ENCODE peak calls at places on chromosomes 5 and 9, in seven cellular contexts. One of them, this sample, is unnamed.

GRCh38 chr9:33867747-33868429 is 50.9 kb downstream of the UBE2R2 start:
- DNase-seq in SK-N-SH: peak; percentile 12
- DNase-seq in K562: no peak
- DNase-seq in H1: peak; percentile 41
- DNase-seq in GM12878: no peak
- DNase-seq in HepG2: no peak
- DNase-seq in GM12892: no peak
- DNase-seq in this sample: no peak

GRCh38 chr9:970310-971002 is 6.0 kb upstream of the DMRT3 start:
- DNase-seq in GM12878: no peak
- DNase-seq in GM12892: no peak
- DNase-seq in SK-N-SH: no peak
- DNase-seq in K562: no peak
- DNase-seq in HepG2: no peak
- DNase-seq in H1: peak; percentile 75
- DNase-seq in this sample: no peak

GRCh38 chr5:7801898-7802614 is 48.9 kb downstream of the CFAP90 start:
- DNase-seq in GM12878: no peak
- DNase-seq in H1: no peak
- DNase-seq in SK-N-SH: no peak
- DNase-seq in K562: no peak
- DNase-seq in GM12892: no peak
- DNase-seq in HepG2: no peak
- DNase-seq in this sample: no peak

GRCh38 chr5:173641171-173641570 is 24.7 kb upstream of the BOD1 start:
- DNase-seq in SK-N-SH: no peak
- DNase-seq in K562: no peak
- DNase-seq in H1: no peak
- DNase-seq in GM12878: no peak
- DNase-seq in HepG2: no peak
- DNase-seq in GM12892: no peak
- DNase-seq in this sample: no peak

GRCh38 chr5:103315455-103315854 is 56.9 kb downstream of the MACIR start:
- DNase-seq in H1: no peak
- DNase-seq in HepG2: no peak
- DNase-seq in SK-N-SH: no peak
- DNase-seq in GM12878: no peak
- DNase-seq in GM12892: no peak
- DNase-seq in K562: no peak
- DNase-seq in this sample: no peak

GRCh38 chr9:7402704-7403389 is 396.7 kb downstream of the DMAC1 start:
- DNase-seq in K562: no peak
- DNase-seq in H1: no peak
- DNase-seq in GM12892: no peak
- DNase-seq in SK-N-SH: no peak
- DNase-seq in HepG2: no peak
- DNase-seq in GM12878: no peak
- DNase-seq in this sample: no peak

GRCh38 chr9:108636023-108636422 is 219.8 kb downstream of the ACTL7B start:
- DNase-seq in HepG2: no peak
- DNase-seq in SK-N-SH: no peak
- DNase-seq in K562: no peak
- DNase-seq in GM12878: no peak
- DNase-seq in H1: no peak
- DNase-seq in GM12892: no peak
- DNase-seq in this sample: no peak

GRCh38 chr5:31867219-31867618 is 228.3 kb downstream of the PDZD2 start:
- DNase-seq in K562: no peak
- DNase-seq in H1: no peak
- DNase-seq in HepG2: no peak
- DNase-seq in GM12878: no peak
- DNase-seq in SK-N-SH: no peak
- DNase-seq in GM12892: no peak
- DNase-seq in this sample: no peak

GRCh38 chr5:57332350-57332749 is 150.3 kb downstream of the ACTBL2 start:
- DNase-seq in H1: no peak
- DNase-seq in K562: no peak
- DNase-seq in HepG2: no peak
- DNase-seq in GM12878: no peak
- DNase-seq in SK-N-SH: no peak
- DNase-seq in GM12892: no peak
- DNase-seq in this sample: no peak

GRCh38 chr5:62124266-62124665 is 181.7 kb upstream of the KIF2A start:
- DNase-seq in K562: no peak
- DNase-seq in GM12892: no peak
- DNase-seq in H1: no peak
- DNase-seq in HepG2: no peak
- DNase-seq in SK-N-SH: no peak
- DNase-seq in GM12878: no peak
- DNase-seq in this sample: no peak

GRCh38 chr5:14269395-14269794 is 126.3 kb downstream of the TRIO start:
- DNase-seq in GM12878: no peak
- DNase-seq in HepG2: no peak
- DNase-seq in GM12892: no peak
- DNase-seq in K562: no peak
- DNase-seq in H1: no peak
- DNase-seq in SK-N-SH: no peak
- DNase-seq in this sample: no peak

GRCh38 chr5:44236040-44236439 is 153.2 kb downstream of the FGF10 start:
- DNase-seq in GM12878: no peak
- DNase-seq in GM12892: no peak
- DNase-seq in HepG2: no peak
- DNase-seq in K562: no peak
- DNase-seq in SK-N-SH: no peak
- DNase-seq in H1: no peak
- DNase-seq in this sample: no peak

GRCh38 chr5:89733772-89734171 is 675.8 kb downstream of the CETN3 start:
- DNase-seq in GM12878: no peak
- DNase-seq in GM12892: no peak
- DNase-seq in H1: no peak
- DNase-seq in K562: no peak
- DNase-seq in HepG2: no peak
- DNase-seq in SK-N-SH: no peak
- DNase-seq in this sample: no peak

GRCh38 chr5:68315679-68316271 is 100.2 kb downstream of the PIK3R1 start:
- DNase-seq in H1: no peak
- DNase-seq in GM12892: peak; percentile 31
- DNase-seq in HepG2: no peak
- DNase-seq in GM12878: peak; percentile 55
- DNase-seq in SK-N-SH: no peak
- DNase-seq in K562: no peak
- DNase-seq in this sample: peak; percentile 36

GRCh38 chr9:21710792-21711191 is 91.6 kb upstream of the MTAP start:
- DNase-seq in SK-N-SH: no peak
- DNase-seq in GM12892: no peak
- DNase-seq in H1: no peak
- DNase-seq in K562: no peak
- DNase-seq in GM12878: no peak
- DNase-seq in HepG2: no peak
- DNase-seq in this sample: no peak

GRCh38 chr5:33549982-33550567 is 109.3 kb downstream of the TARS1 start:
- DNase-seq in H1: no peak
- DNase-seq in K562: peak; percentile 13
- DNase-seq in GM12878: no peak
- DNase-seq in GM12892: no peak
- DNase-seq in HepG2: no peak
- DNase-seq in SK-N-SH: no peak
- DNase-seq in this sample: no peak

GRCh38 chr5:176364765-176365662 is at the start of gene ARL10:
- DNase-seq in K562: no peak
- DNase-seq in HepG2: no peak
- DNase-seq in GM12878: no peak
- DNase-seq in GM12892: peak; percentile 69
- DNase-seq in H1: peak; percentile 72
- DNase-seq in SK-N-SH: peak; percentile 91
- DNase-seq in this sample: peak; percentile 63

GRCh38 chr9:114180701-114181582 is 25.6 kb downstream of the COL27A1 start:
- DNase-seq in GM12892: no peak
- DNase-seq in SK-N-SH: no peak
- DNase-seq in K562: no peak
- DNase-seq in HepG2: no peak
- DNase-seq in GM12878: no peak
- DNase-seq in H1: no peak
- DNase-seq in this sample: no peak

GRCh38 chr9:106405871-106406435 is 457.0 kb upstream of the ZNF462 start:
- DNase-seq in GM12878: no peak
- DNase-seq in H1: no peak
- DNase-seq in HepG2: no peak
- DNase-seq in SK-N-SH: no peak
- DNase-seq in GM12892: no peak
- DNase-seq in K562: no peak
- DNase-seq in this sample: no peak

GRCh38 chr5:2032432-2032831 is 149.7 kb upstream of the IRX4 start:
- DNase-seq in H1: peak; percentile 26
- DNase-seq in K562: no peak
- DNase-seq in GM12878: no peak
- DNase-seq in HepG2: no peak
- DNase-seq in SK-N-SH: no peak
- DNase-seq in GM12892: no peak
- DNase-seq in this sample: no peak
- TF ChIP-seq TAF1 in H1: no peak
- TF ChIP-seq TAF1 in K562: no peak
- TF ChIP-seq TAF1 in GM12878: no peak
- TF ChIP-seq TAF1 in HepG2: no peak
- TF ChIP-seq TAF1 in SK-N-SH: no peak
- TF ChIP-seq TAF1 in GM12892: no peak
- TF ChIP-seq TAF1 in this sample: no peak

GRCh38 chr9:128091144-128091543 is 23.1 kb downstream of the SLC25A25 start:
- DNase-seq in H1: peak; percentile 82
- DNase-seq in GM12892: no peak
- DNase-seq in HepG2: no peak
- DNase-seq in K562: peak; percentile 72
- DNase-seq in SK-N-SH: peak; percentile 93
- DNase-seq in GM12878: no peak
- DNase-seq in this sample: no peak
- TF ChIP-seq TAF1 in H1: peak; percentile 33
- TF ChIP-seq TAF1 in GM12892: no peak
- TF ChIP-seq TAF1 in HepG2: no peak
- TF ChIP-seq TAF1 in K562: no peak
- TF ChIP-seq TAF1 in SK-N-SH: peak; percentile 55
- TF ChIP-seq TAF1 in GM12878: no peak
- TF ChIP-seq TAF1 in this sample: no peak

GRCh38 chr5:124908603-124909451 is 162.4 kb upstream of the ZNF608 start:
- DNase-seq in GM12892: no peak
- DNase-seq in K562: no peak
- DNase-seq in SK-N-SH: peak; percentile 60
- DNase-seq in GM12878: peak; percentile 75
- DNase-seq in HepG2: peak; percentile 6
- DNase-seq in H1: no peak
- DNase-seq in this sample: no peak

GRCh38 chr5:124905756-124906155 is 159.3 kb upstream of the ZNF608 start:
- DNase-seq in GM12892: no peak
- DNase-seq in HepG2: no peak
- DNase-seq in SK-N-SH: no peak
- DNase-seq in K562: no peak
- DNase-seq in GM12878: no peak
- DNase-seq in H1: no peak
- DNase-seq in this sample: no peak

GRCh38 chr5:124905256-124905655 is 158.8 kb upstream of the ZNF608 start:
- DNase-seq in GM12878: no peak
- DNase-seq in HepG2: no peak
- DNase-seq in SK-N-SH: no peak
- DNase-seq in GM12892: no peak
- DNase-seq in K562: no peak
- DNase-seq in H1: no peak
- DNase-seq in this sample: no peak

GRCh38 chr5:124907098-124907644 is 160.7 kb upstream of the ZNF608 start:
- DNase-seq in SK-N-SH: no peak
- DNase-seq in HepG2: no peak
- DNase-seq in GM12892: no peak
- DNase-seq in H1: no peak
- DNase-seq in K562: no peak
- DNase-seq in GM12878: no peak
- DNase-seq in this sample: no peak

DNA sequence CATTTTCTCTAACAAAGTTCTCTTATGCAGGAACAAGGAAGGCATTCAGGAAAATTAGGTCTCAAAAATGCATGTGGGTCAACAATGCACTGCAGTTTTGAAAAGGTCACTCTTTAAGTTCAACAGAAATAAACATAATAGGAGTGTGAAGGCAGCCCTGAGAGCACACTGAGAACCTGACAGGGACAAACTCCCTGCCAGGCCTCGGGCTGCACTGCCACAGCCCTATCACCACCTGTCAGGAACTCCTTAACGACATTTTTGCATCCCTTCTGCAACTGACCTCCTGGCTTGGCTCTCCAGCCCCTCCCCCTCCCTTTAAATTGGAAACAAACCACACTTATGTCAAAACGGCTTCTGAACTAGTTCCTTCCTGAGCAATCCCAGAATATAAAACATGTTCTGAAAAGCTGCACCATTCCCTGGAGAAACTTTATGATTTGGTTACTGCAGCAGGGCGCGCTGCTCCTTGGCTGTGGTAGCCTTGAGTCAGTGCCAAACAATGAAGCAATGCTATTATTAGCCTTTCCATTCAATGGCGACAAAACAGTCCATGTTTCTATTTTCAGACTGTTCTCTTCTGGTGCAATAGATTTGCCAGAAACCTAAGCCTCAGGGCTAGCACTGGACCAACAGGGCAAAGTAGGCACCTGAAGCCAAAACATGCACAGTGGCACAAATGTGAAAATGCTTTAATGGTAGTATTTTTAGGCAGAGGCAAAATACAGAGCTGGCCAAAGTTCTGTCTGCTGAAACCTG is 160.1 kb upstream of the ZNF608 start:
- DNase-seq in H1: no peak
- DNase-seq in K562: no peak
- DNase-seq in GM12878: no peak
- DNase-seq in GM12892: no peak
- DNase-seq in HepG2: peak; percentile 17
- DNase-seq in SK-N-SH: peak; percentile 20
- DNase-seq in this sample: no peak
- TF ChIP-seq TAF1 in H1: no peak
- TF ChIP-seq TAF1 in K562: no peak
- TF ChIP-seq TAF1 in GM12878: no peak
- TF ChIP-seq TAF1 in GM12892: no peak
- TF ChIP-seq TAF1 in HepG2: no peak
- TF ChIP-seq TAF1 in SK-N-SH: no peak
- TF ChIP-seq TAF1 in this sample: no peak

DNA sequence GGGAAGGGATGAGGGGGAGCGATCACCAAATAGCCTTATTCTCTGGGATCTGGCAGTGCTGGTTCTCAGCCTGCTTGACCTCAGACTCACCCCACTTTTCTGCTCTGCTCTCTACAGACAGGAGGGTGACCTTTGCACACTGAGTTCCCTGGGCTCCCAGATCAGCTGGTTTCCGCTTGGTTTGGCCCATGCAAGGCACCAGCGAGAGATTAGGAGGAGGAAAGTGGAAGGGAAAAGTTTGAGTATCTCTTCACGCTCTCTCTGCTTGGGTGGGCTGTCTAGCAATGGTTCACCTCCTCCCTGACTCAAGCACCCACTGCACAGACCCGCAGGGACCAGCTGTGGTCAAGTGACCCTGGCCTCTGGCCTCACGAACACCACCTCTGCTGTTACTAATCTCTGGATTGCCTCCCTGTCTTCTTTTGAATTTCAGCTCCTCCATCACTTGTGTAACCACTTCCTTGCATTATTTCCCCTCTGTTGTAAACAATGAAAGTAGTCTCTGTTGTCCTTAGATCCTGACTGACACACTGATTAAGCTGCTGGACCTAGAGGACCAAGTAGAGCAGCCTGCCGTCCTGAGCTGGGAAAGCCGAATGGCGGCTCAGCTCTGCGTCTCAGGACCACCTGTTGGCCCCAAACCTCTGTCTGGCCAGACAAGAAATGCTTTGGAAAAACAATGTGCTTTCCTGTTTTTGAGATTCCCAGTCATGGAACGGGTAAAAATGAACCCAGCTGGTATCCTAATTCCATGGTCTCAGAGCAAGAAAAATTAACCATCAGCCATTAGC is 186.6 kb downstream of the CRB2 start:
- DNase-seq in K562: no peak
- DNase-seq in SK-N-SH: no peak
- DNase-seq in H1: no peak
- DNase-seq in HepG2: peak; percentile 7
- DNase-seq in GM12878: no peak
- DNase-seq in GM12892: no peak
- DNase-seq in this sample: no peak
- TF ChIP-seq TAF1 in K562: no peak
- TF ChIP-seq TAF1 in SK-N-SH: no peak
- TF ChIP-seq TAF1 in H1: no peak
- TF ChIP-seq TAF1 in HepG2: no peak
- TF ChIP-seq TAF1 in GM12878: no peak
- TF ChIP-seq TAF1 in GM12892: no peak
- TF ChIP-seq TAF1 in this sample: no peak